ENCODE peak calls at places on chromosomes 13 and 19, in six cellular contexts. T is OCI-LY7, Q is lung, N is thoracic aorta, I is IMR-90, G is AG10803. S is an unnamed sample.

GRCh38 chr19:38228005-38228377 is 4.0 kb upstream of the DPF1 start:
- DNase-seq in T (no peak), N (no peak), G (no peak), Q (no peak), I (no peak), S (no peak)

GRCh38 chr19:38831142-38831605 is 420 bp downstream of the ECH1 start:
- DNase-seq in G (peak; percentile 97), T (peak; percentile 62), N (peak; percentile 34), I (peak; percentile 95), Q (peak; percentile 86), S (no peak)

GRCh38 chr19:10518444-10519361 is 1.5 kb upstream of the S1PR5 start:
- DNase-seq in N (no peak), Q (no peak), G (no peak), I (no peak), T (no peak), S (no peak)

GRCh38 chr13:98998831-98999634 is 21.2 kb upstream of the DOCK9 start:
- DNase-seq in I (no peak), T (no peak), G (peak; percentile 93), N (no peak), Q (no peak), S (peak; percentile 73)

GRCh38 chr13:75881109-75881775 is 245.1 kb downstream of the LMO7 start:
- DNase-seq in T (no peak), G (peak; percentile 42), N (no peak), Q (no peak), I (peak; percentile 77), S (no peak)

GRCh38 chr13:112132142-112132541 is 65.2 kb downstream of the SOX1 start:
- DNase-seq in G (no peak), Q (no peak), T (no peak), I (no peak), N (no peak), S (no peak)

GRCh38 chr19:2603320-2603719 is 99.2 kb downstream of the GNG7 start:
- DNase-seq in T (no peak), Q (no peak), G (peak; percentile 92), I (no peak), N (no peak), S (no peak)

GRCh38 chr13:31322025-31322424 is 122.2 kb downstream of the B3GLCT start:
- DNase-seq in I (peak; percentile 7), T (peak; percentile 41), G (peak; percentile 29), N (no peak), Q (no peak), S (no peak)

GRCh38 chr19:53874384-53874995 is 6.8 kb downstream of the MYADM start:
- DNase-seq in N (no peak), I (no peak), T (no peak), Q (no peak), G (no peak), S (no peak)

GRCh38 chr13:46296465-46296822 is 84.7 kb downstream of the LRRC63 start:
- DNase-seq in N (no peak), Q (no peak), I (no peak), T (no peak), G (no peak), S (no peak)

GRCh38 chr13:21852043-21852442 is 181.2 kb downstream of the FGF9 start:
- DNase-seq in G (peak; percentile 12), T (no peak), Q (no peak), I (peak; percentile 9), N (no peak), S (no peak)

GRCh38 chr19:31761281-31761913 is 412.2 kb upstream of the TSHZ3 start:
- DNase-seq in N (no peak), I (no peak), Q (no peak), T (no peak), G (no peak), S (no peak)

GRCh38 chr13:109610517-109610916 is 175.9 kb downstream of the IRS2 start:
- DNase-seq in N (no peak), G (no peak), I (no peak), T (peak; percentile 1), Q (peak; percentile 32), S (peak; percentile 5)

DNA sequence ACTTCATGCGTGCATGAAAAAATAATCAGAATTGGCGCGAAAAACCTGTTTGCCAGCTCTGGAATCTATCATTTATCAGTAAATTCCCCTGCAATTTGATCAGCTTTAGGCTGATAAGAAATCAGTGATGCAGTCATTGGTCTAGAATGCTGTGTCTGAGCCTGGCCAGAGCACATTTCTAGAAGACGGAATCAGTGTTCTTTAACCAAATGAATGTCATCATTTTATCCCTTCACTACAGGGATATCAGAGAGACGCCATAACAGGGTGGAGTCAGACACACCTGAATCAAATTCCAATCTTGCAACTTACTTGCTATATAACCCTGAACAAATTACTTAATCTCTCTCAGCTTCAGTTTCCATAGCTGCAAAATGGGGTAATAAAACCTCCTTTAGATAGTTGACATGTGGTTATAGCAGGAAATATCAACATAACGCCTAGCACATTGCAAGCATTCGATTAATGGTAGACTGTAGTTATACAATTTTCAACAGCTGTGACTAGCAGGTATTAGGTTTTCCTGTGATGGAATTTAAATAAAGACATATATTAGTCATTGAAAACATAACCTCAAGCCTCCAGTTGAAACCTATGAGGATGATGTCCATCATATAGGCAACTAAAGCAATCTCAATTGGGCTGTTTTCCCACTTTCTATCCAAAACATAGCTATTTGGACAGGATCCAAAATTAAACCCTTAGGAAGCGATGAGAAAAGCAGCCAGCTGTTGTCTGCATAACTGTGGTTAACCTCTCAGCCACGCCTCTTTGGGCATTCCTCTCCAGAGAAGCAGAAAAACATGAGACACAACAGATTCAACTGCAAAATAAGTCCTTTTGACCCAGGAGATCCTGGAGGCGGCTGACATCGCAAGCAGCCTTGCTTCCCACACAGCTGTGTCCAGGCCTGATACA is 51.6 kb upstream of the UBL3 start:
- DNase-seq in N (no peak), Q (peak; percentile 56), T (no peak), G (peak; percentile 97), I (peak; percentile 97), S (peak; percentile 38)
- H3K4me3 ChIP-seq in N (no peak overlapping the region), Q (no peak overlapping the region), T (no peak overlapping the region), G (peak overlapping the region; percentile 29), I (no peak overlapping the region), S (no peak overlapping the region)

DNA sequence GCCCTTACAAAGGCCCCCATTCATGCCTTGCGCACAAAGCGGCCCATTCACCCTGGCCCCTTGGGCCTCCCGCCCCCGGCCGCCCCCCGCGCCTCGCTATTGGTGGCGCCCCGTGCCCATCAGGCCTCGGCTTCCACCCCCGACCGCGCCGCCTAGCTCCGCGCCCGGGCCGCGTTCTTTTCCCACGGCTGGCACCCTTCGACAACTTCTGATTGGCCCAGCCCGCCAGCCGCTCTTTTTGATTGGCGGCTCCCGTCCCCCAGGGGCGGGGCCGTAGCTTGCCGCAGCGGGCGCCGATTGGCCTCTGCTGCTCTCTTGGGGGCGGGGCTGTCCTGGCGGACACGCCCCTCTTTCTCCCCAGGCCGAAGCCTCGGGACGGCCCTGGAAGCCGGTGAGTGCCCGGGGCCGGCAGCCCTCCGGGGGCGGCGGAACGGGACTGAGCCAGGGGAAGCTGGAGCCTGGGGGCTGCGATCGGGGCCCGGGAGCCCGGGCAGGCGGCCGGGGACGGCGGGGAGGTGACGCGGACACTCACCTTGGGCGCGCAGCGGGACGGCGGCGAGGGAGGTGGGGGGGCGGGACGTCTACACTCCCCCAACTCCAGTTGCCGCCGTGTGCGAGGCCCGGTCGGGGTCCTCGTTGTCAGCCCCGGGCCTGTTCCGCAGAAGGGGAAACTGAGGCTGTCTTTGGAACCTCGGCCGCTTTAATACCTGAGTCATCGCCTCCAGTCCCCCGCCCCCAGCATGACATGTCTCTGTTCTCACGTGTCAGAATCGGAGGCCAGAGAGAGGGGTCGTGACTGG is at the start of gene MYH14:
- DNase-seq in N (peak; percentile 51), T (no peak), G (peak; percentile 5), I (no peak), Q (peak; percentile 88), S (no peak)
- H3K4me3 ChIP-seq in N (peak within 1 kb of the TSS; percentile 73), T (no peak within 1 kb of the TSS), G (no peak within 1 kb of the TSS), I (no peak within 1 kb of the TSS), Q (peak within 1 kb of the TSS; percentile 49), S (no peak within 1 kb of the TSS)

DNA sequence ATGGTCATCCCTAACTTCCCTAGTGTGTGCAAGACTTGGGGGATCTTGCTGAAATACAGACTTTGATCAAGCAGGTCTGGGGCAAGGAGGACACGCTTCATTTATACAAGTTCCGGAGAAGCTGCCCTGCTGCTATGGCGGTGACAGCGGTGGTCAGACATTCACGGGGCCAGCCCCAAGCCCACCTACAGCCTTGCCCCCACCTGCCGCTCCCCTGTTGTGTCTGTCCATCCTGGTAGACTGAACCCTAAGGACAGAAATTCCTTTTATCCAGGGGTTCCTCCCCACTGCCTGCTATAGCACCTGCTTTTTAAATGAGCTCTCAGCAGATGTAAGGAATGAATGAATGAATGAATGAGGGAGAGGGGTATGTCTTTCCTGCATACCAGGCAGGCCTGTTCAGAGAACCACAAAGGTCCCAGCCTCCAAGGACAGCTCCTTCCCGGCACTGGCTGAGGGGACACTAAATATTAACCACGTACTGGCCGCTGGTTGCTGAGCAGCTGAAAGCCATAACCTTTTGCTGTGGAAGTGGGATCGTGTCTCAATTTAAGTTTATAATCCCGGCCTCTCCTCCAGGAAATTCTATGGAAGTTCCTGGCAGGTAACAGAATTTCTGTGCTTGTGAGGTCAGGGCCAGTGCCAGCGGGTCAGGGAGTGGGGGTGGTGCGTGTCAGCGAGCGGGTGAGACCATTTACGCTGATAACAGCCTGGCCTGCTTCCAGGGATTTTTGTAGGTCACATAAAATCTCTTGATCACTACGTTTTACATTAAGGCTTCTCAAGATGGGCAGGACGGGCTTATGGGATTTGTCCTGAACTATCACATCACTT is 27.1 kb downstream of the TSSK6 start:
- DNase-seq in I (no peak), Q (no peak), N (no peak), G (no peak), T (no peak), S (no peak)
- H3K4me3 ChIP-seq in I (no peak overlapping the region), Q (no peak overlapping the region), N (peak overlapping the region; percentile 56), G (peak overlapping the region; percentile 39), T (peak overlapping the region; percentile 42), S (peak overlapping the region; percentile 31)

GRCh38 chr19:58096884-58097283 is 1.1 kb downstream of the ZSCAN18 start:
- DNase-seq in I (no peak), T (no peak), Q (no peak), G (no peak), N (no peak), S (no peak)
- H3K4me3 ChIP-seq in I (no peak overlapping the region), T (no peak overlapping the region), Q (peak overlapping the region; percentile 15), G (no peak overlapping the region), N (peak overlapping the region; percentile 100), S (no peak overlapping the region)

GRCh38 chr19:47417107-47417745 is 2.1 kb downstream of the MEIS3 start:
- DNase-seq in G (no peak), N (no peak), T (no peak), Q (no peak), I (no peak), S (no peak)
- H3K4me3 ChIP-seq in G (peak overlapping the region; percentile 80), N (no peak overlapping the region), T (no peak overlapping the region), Q (no peak overlapping the region), I (peak overlapping the region; percentile 91), S (no peak overlapping the region)

DNA sequence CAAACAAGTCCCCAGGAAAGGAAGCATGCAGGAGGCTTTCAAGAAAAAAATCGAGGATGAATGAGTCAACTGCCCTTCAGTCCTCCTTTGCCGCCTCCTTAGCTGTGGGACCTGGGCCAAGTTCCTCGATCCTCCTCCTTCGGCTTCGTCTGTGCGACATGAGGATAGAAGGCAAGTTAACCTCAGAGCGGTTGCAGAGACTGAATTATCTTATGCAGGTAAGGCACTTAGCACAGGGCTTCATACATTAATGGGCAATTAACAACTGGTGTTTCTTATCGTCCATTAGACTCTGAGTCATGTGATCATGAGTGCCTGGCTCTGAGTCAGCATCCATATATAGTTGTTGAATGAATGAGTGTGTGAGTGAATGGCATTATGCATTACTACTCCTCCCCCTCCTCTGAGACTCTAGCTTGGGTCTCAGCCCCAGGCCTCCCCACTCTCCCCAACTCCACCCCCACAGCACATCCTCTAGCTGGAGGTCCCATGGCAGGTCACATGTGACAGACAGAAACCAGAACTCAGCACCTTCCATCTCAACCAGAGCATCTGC is 1.6 kb upstream of the TTC9B start:
- DNase-seq in G (peak; percentile 17), T (no peak), I (peak; percentile 76), Q (no peak), N (no peak), S (no peak)
- H3K4me3 ChIP-seq in G (no peak overlapping the region), T (no peak overlapping the region), I (peak overlapping the region; percentile 32), Q (no peak overlapping the region), N (no peak overlapping the region), S (no peak overlapping the region)